ENCODE peak calls at places on chromosome 18, in seven cellular contexts. W is right atrium auricular region; R is CD4-positive, alpha-beta memory T cell; N is IMR-90; U is thyroid gland; P is right cardiac atrium; Q is CD4-positive, CD25-positive, alpha-beta regulatory T cell. G is an unnamed sample.

GRCh38 chr18:5995626-5996025 is 100.3 kb upstream of the TMEM200C start:
- DNase-seq in U (no peak), W (no peak), R (no peak), P (no peak), Q (no peak), N (no peak), G (no peak)

GRCh38 chr18:400466-400865 is 100.0 kb downstream of the COLEC12 start:
- DNase-seq in Q (no peak), W (no peak), R (no peak), P (no peak), N (peak), U (no peak), G (no peak)

GRCh38 chr18:55779461-55779710 is 191.4 kb upstream of the TCF4 start:
- DNase-seq in R (no peak), Q (no peak), N (no peak), P (peak), W (peak), U (peak), G (peak)

GRCh38 chr18:22346342-22346967 is 71.3 kb downstream of the CTAGE1 start:
- DNase-seq in U (peak), P (peak), Q (no peak), W (peak), N (peak), R (peak), G (no peak)

GRCh38 chr18:50986360-50987087 is 18.7 kb downstream of the ELAC1 start:
- DNase-seq in U (no peak), P (no peak), Q (no peak), W (no peak), R (no peak), N (peak), G (no peak)

GRCh38 chr18:22822024-22822423 is 111.1 kb upstream of the RBBP8 start:
- DNase-seq in W (no peak), U (no peak), R (no peak), N (peak), P (no peak), Q (no peak), G (no peak)

GRCh38 chr18:58532298-58532697 is 96.6 kb downstream of the ALPK2 start:
- DNase-seq in N (no peak), W (no peak), R (no peak), P (no peak), U (no peak), Q (no peak), G (no peak)

GRCh38 chr18:40612356-40612755 is 1342.7 kb upstream of the PIK3C3 start:
- DNase-seq in P (no peak), U (no peak), Q (no peak), N (no peak), W (no peak), R (no peak), G (no peak)

GRCh38 chr18:58152891-58153290 is 108.9 kb downstream of the NEDD4L start:
- DNase-seq in P (no peak), N (no peak), Q (no peak), U (no peak), W (no peak), R (no peak), G (no peak)

GRCh38 chr18:2948038-2948437 is 64.9 kb downstream of the LPIN2 start:
- DNase-seq in N (peak), Q (no peak), W (no peak), P (no peak), U (no peak), R (no peak), G (no peak)

DNA sequence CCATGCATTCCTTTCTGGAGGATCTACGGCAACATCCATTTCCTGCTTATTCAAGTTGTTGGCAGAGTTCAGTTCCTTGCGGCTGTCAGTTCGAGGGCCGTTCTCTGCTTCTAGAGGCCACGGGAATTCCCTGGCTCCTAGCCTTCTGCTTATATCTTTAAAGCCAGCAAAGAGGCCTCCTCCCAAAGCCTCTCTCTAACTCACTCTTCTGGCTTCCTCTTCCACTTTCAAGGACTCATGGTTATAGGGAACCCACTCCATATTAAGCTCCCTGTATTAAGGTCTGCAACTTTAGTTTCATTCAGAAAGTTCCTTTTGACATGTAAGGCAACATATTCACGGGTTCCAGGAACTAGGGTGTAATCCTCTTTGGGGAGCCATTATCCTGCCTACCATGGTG is 150.0 kb upstream of the RMP24 start:
- DNase-seq in Q (no peak), W (no peak), R (no peak), U (no peak), P (no peak), N (no peak), G (no peak)
- H3K27ac ChIP-seq in Q (no peak), W (no peak), R (no peak), U (no peak), P (no peak), N (no peak), G (no peak)

GRCh38 chr18:63444567-63444966 is 22.3 kb upstream of the VPS4B start:
- DNase-seq in N (peak), P (no peak), Q (peak), U (no peak), W (no peak), R (no peak), G (no peak)
- H3K27ac ChIP-seq in N (no peak), P (peak), Q (no peak), U (no peak), W (no peak), R (no peak), G (peak)

DNA sequence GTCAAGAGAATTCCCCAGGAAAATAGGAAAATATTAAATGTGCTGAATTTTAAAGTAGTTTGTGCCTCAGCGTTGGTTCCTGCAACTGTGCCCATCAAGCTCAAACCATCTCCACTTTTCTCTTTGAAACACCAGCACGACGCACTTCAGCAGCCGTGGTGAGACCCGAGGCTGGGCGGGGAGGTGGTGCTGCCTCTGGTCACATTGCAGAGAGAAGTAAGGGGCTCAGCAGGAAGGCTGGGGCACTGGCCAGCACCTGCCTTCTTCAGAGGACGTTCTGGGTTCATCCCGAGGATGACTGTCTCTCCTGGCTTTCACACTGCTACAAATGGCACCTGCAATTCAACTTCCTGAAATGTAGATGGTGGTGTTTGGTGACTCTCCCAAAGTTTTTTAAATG is 323.7 kb upstream of the SALL3 start:
- DNase-seq in W (no peak), Q (no peak), N (no peak), R (no peak), U (no peak), P (no peak), G (no peak)
- H3K27ac ChIP-seq in W (no peak), Q (no peak), N (no peak), R (no peak), U (no peak), P (no peak), G (no peak)

GRCh38 chr18:70293166-70293565 is 4.3 kb downstream of the SOCS6 start:
- DNase-seq in W (no peak), N (peak), R (no peak), U (no peak), Q (no peak), P (no peak), G (no peak)
- H3K27ac ChIP-seq in W (no peak), N (no peak), R (no peak), U (no peak), Q (no peak), P (no peak), G (no peak)

DNA sequence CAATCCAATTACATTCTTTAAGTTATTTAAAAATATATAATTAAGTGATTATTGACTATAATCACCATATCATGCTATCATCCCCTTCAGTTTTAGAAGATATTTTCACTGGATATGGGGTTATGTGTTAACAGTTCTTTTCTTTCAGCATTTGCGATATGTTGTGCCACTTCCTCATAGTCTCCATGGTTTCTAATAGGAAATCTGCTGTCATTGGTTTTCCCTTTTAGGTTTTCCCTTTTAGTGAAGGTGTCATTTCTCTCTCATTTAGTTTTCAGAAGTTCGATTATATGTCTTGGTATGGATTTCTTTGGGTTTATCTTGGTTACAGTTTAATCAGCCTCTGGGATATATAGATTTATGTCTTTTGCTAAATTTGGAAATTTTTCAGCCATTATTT is 34.8 kb upstream of the EPG5 start:
- DNase-seq in W (no peak), U (no peak), N (no peak), P (no peak), Q (no peak), R (no peak), G (no peak)
- H3K27ac ChIP-seq in W (no peak), U (no peak), N (no peak), P (no peak), Q (no peak), R (no peak), G (no peak)